ENCODE peak calls at places on chromosomes 3 and 15, in seven cellular contexts. R is LoVo; V is T-helper 1 cell; X is stimulated activated CD8-positive, alpha-beta memory T cell treated with anti-CD3 and anti-CD28 coated beads, Interleukin-15, amount 100 ng/mL, for 4 hours; O is NCI-H1694 treated with DMSO at 0.1 percent for 48 hours; D is GM20000; T is hippocampal formation. A is an unnamed sample.
A peak's percentile ranks its signal among the peaks of the same experiment; 100 is the strongest.

GRCh38 chr15:100241572-100242479 is 99.9 kb downstream of the ADAMTS17 start:
- DNase-seq in R (peak; percentile 46), V (no peak), X (no peak), O (no peak), D (no peak), T (no peak), A (peak; percentile 36)

GRCh38 chr15:48355377-48355776 is 24.1 kb downstream of the DUT start:
- DNase-seq in R (no peak), V (no peak), X (no peak), O (no peak), D (no peak), T (no peak), A (no peak)

GRCh38 chr3:183159319-183159718 is 3.2 kb downstream of the LAMP3 start:
- DNase-seq in R (no peak), V (no peak), X (no peak), O (no peak), D (no peak), T (no peak), A (no peak)

GRCh38 chr3:16768956-16769355 is 115.8 kb upstream of the PLCL2 start:
- DNase-seq in R (no peak), V (no peak), X (no peak), O (no peak), D (no peak), T (no peak), A (no peak)

GRCh38 chr3:189981668-189982067 is 139.0 kb downstream of the P3H2 start:
- DNase-seq in R (no peak), V (no peak), X (no peak), O (no peak), D (no peak), T (no peak), A (no peak)

GRCh38 chr15:82788496-82788895 is 17.4 kb downstream of the FSD2 start:
- DNase-seq in R (no peak), V (no peak), X (no peak), O (no peak), D (no peak), T (no peak), A (no peak)

GRCh38 chr3:188212308-188212969 is 58.5 kb downstream of the LPP start:
- DNase-seq in R (peak; percentile 36), V (no peak), X (no peak), O (no peak), D (no peak), T (no peak), A (no peak)

GRCh38 chr3:127886276-127886862 is 28.7 kb upstream of the KBTBD12 start:
- DNase-seq in R (no peak), V (no peak), X (no peak), O (peak; percentile 91), D (no peak), T (no peak), A (no peak)

GRCh38 chr3:57872606-57873005 is 116.5 kb downstream of the SLMAP start:
- DNase-seq in R (no peak), V (no peak), X (no peak), O (no peak), D (no peak), T (no peak), A (no peak)

GRCh38 chr3:105394177-105394576 is 27.5 kb downstream of the ALCAM start:
- DNase-seq in R (no peak), V (no peak), X (no peak), O (no peak), D (no peak), T (no peak), A (no peak)

GRCh38 chr15:79897701-79898113 is 893 bp upstream of the MTHFS start:
- DNase-seq in R (no peak), V (peak; percentile 51), X (no peak), O (no peak), D (no peak), T (no peak), A (no peak)

GRCh38 chr3:12135029-12135634 is 23.6 kb downstream of the TIMP4 start:
- DNase-seq in R (peak; percentile 81), V (peak; percentile 59), X (no peak), O (peak; percentile 5), D (peak; percentile 64), T (peak; percentile 51), A (peak; percentile 58)

GRCh38 chr15:33612721-33613304 is 302.0 kb downstream of the RYR3 start:
- DNase-seq in R (no peak), V (no peak), X (no peak), O (no peak), D (no peak), T (no peak), A (no peak)

GRCh38 chr15:75727851-75728715 is 15.4 kb upstream of the CSPG4 start:
- DNase-seq in R (no peak), V (peak; percentile 53), X (peak; percentile 48), O (peak; percentile 29), D (no peak), T (peak; percentile 42), A (peak; percentile 54)

GRCh38 chr3:129106866-129107565 is 14.6 kb downstream of the RAB43 start:
- DNase-seq in R (no peak), V (no peak), X (no peak), O (no peak), D (no peak), T (no peak), A (no peak)

GRCh38 chr15:73996267-73996666 is 1.8 kb downstream of the PML start:
- DNase-seq in R (no peak), V (no peak), X (no peak), O (no peak), D (no peak), T (no peak), A (no peak)

GRCh38 chr3:56899851-56900250 is 98.1 kb upstream of the ARHGEF3 start:
- DNase-seq in R (no peak), V (no peak), X (no peak), O (no peak), D (no peak), T (no peak), A (no peak)

GRCh38 chr15:39747326-39747725 is 35.3 kb downstream of the FSIP1 start:
- DNase-seq in R (no peak), V (no peak), X (no peak), O (no peak), D (no peak), T (no peak), A (no peak)

GRCh38 chr15:61243984-61244593 is 15.0 kb upstream of the RORA start:
- DNase-seq in R (no peak), V (peak; percentile 6), X (no peak), O (no peak), D (no peak), T (no peak), A (no peak)

GRCh38 chr3:53045784-53046170 is at the start of gene SFMBT1:
- DNase-seq in R (peak; percentile 77), V (peak; percentile 78), X (peak; percentile 63), O (no peak), D (peak; percentile 96), T (peak; percentile 52), A (peak; percentile 78)

GRCh38 chr3:45123030-45123429 is 23.1 kb downstream of the CDCP1 start:
- DNase-seq in R (peak; percentile 77), V (no peak), X (no peak), O (no peak), D (peak; percentile 32), T (no peak), A (no peak)

GRCh38 chr15:91948001-91948608 is 94.6 kb downstream of the SLCO3A1 start:
- DNase-seq in R (peak; percentile 8), V (no peak), X (no peak), O (no peak), D (no peak), T (no peak), A (no peak)